ENCODE peak calls at places on chromosomes 1 and 21, in ten cellular contexts. G, E, V, I, K, P, B, Z, D and F are unnamed samples.

GRCh38 chr1:206010101-206010500 is 6.9 kb upstream of the RAB7B start:
- DNase-seq in B (no peak), V (no peak), Z (no peak), K (no peak), D (no peak), I (no peak), P (no peak), G (no peak), E (no peak), F (peak; percentile 9)

GRCh38 chr1:205791568-205792180 is 16.4 kb upstream of the RAB29 start:
- DNase-seq in B (peak; percentile 70), E (peak; percentile 78), D (peak; percentile 64), V (peak; percentile 62), P (peak; percentile 64), K (peak; percentile 40), G (peak; percentile 50), I (no peak), Z (no peak), F (peak; percentile 93)

GRCh38 chr1:110433803-110434202 is 17.1 kb upstream of the PROK1 start:
- DNase-seq in P (peak; percentile 79), K (no peak), I (no peak), E (peak; percentile 37), G (peak; percentile 73), Z (peak; percentile 12), V (peak; percentile 35), D (no peak), B (peak; percentile 91), F (peak; percentile 75)

GRCh38 chr1:197924516-197925123 is 7.4 kb downstream of the LHX9 start:
- DNase-seq in G (peak; percentile 60), P (no peak), B (peak; percentile 50), Z (peak; percentile 53), V (peak; percentile 75), I (peak; percentile 15), E (peak; percentile 54), K (no peak), D (peak; percentile 68), F (peak; percentile 69)

GRCh38 chr1:151989131-151989868 is 4.4 kb downstream of the S100A10 start:
- DNase-seq in G (peak; percentile 94), D (no peak), V (peak; percentile 81), K (peak; percentile 38), P (no peak), I (peak; percentile 69), Z (peak; percentile 88), B (peak; percentile 59), E (no peak), F (no peak)

GRCh38 chr1:171345536-171345935 is 31.6 kb downstream of the FMO4 start:
- DNase-seq in D (no peak), G (no peak), I (no peak), P (no peak), Z (peak; percentile 6), V (peak; percentile 55), B (no peak), K (no peak), E (no peak), F (no peak)

GRCh38 chr1:56424744-56425493 is 154.4 kb downstream of the PLPP3 start:
- DNase-seq in E (peak; percentile 59), P (no peak), K (no peak), B (peak; percentile 88), I (no peak), Z (peak; percentile 67), D (no peak), V (peak; percentile 76), G (peak; percentile 49), F (peak; percentile 81)

GRCh38 chr1:115496904-115497527 is 144.8 kb upstream of the VANGL1 start:
- DNase-seq in K (no peak), D (no peak), G (peak; percentile 87), P (no peak), E (no peak), I (no peak), B (no peak), Z (peak; percentile 55), V (peak; percentile 35), F (no peak)

GRCh38 chr1:62045579-62045978 is 149.1 kb upstream of the L1TD1 start:
- DNase-seq in E (no peak), D (no peak), V (peak; percentile 12), I (peak; percentile 38), B (no peak), K (no peak), G (peak; percentile 44), Z (peak; percentile 87), P (no peak), F (peak; percentile 95)

GRCh38 chr21:42118901-42119300 is 47.8 kb downstream of the UMODL1 start:
- DNase-seq in E (no peak), K (no peak), P (no peak), G (no peak), Z (no peak), V (no peak), B (peak; percentile 85), D (peak; percentile 87), I (no peak), F (no peak)

GRCh38 chr1:4847731-4848130 is 193.3 kb downstream of the AJAP1 start:
- DNase-seq in B (no peak), I (no peak), D (no peak), P (no peak), G (no peak), Z (no peak), E (no peak), V (no peak), K (no peak), F (no peak)

GRCh38 chr1:215273838-215274516 is 191.4 kb downstream of the KCNK2 start:
- DNase-seq in P (no peak), V (peak; percentile 78), G (peak; percentile 80), B (no peak), K (no peak), D (no peak), E (no peak), Z (peak; percentile 85), I (peak; percentile 87), F (no peak)

GRCh38 chr1:234724517-234725176 is 114.7 kb upstream of the IRF2BP2 start:
- DNase-seq in E (peak; percentile 77), V (peak; percentile 96), Z (no peak), B (peak; percentile 40), D (no peak), I (no peak), P (peak; percentile 49), G (no peak), K (no peak), F (peak; percentile 82)

GRCh38 chr1:237864338-237865244 is 26.1 kb downstream of the ZP4 start:
- DNase-seq in I (no peak), K (no peak), P (peak; percentile 81), E (peak; percentile 90), Z (peak; percentile 46), G (peak; percentile 12), V (peak; percentile 19), B (peak; percentile 14), D (no peak), F (peak; percentile 82)
- TF ChIP-seq CTCF in I (peak; percentile 46), K (no peak), P (peak; percentile 98), E (peak; percentile 82), Z (peak; percentile 97), G (peak; percentile 99), V (peak; percentile 70), B (peak; percentile 80), D (peak; percentile 59), F (peak; percentile 99)

GRCh38 chr1:58816072-58816746 is 32.4 kb upstream of the JUN start:
- DNase-seq in V (peak; percentile 86), P (peak; percentile 76), Z (peak; percentile 93), K (peak; percentile 72), I (peak; percentile 40), E (peak; percentile 90), D (peak; percentile 89), B (peak; percentile 89), G (peak; percentile 75), F (peak; percentile 84)
- TF ChIP-seq CTCF in V (no peak), P (no peak), Z (no peak), K (no peak), I (no peak), E (no peak), D (peak; percentile 46), B (no peak), G (no peak), F (no peak)

GRCh38 chr1:201880928-201881571 is 7.6 kb upstream of the SHISA4 start:
- DNase-seq in B (peak; percentile 52), P (no peak), E (no peak), D (no peak), K (no peak), I (no peak), Z (no peak), V (no peak), G (no peak), F (no peak)

GRCh38 chr1:201881617-201882016 is 7.1 kb upstream of the SHISA4 start:
- DNase-seq in V (no peak), E (no peak), B (no peak), G (no peak), I (no peak), Z (no peak), P (no peak), K (no peak), D (no peak), F (no peak)

GRCh38 chr1:201877877-201878339 is 10.8 kb upstream of the SHISA4 start:
- DNase-seq in K (no peak), B (peak; percentile 28), D (peak; percentile 35), V (peak; percentile 70), I (no peak), P (no peak), Z (peak; percentile 64), G (peak; percentile 55), E (peak; percentile 38), F (peak; percentile 72)

GRCh38 chr1:201874672-201875071 is 14.0 kb upstream of the SHISA4 start:
- DNase-seq in I (no peak), E (no peak), B (no peak), P (no peak), G (no peak), Z (no peak), K (no peak), D (no peak), V (no peak), F (no peak)

GRCh38 chr1:201876148-201876547 is 12.6 kb upstream of the SHISA4 start:
- DNase-seq in E (peak; percentile 5), G (peak; percentile 18), K (no peak), I (no peak), Z (no peak), P (no peak), B (no peak), V (peak; percentile 33), D (no peak), F (peak; percentile 82)
- TF ChIP-seq CTCF in E (no peak), G (peak; percentile 29), K (no peak), I (peak; percentile 39), Z (peak; percentile 57), P (peak; percentile 46), B (no peak), V (peak; percentile 47), D (peak; percentile 33), F (peak; percentile 71)

GRCh38 chr1:156970017-156970416 is 49.6 kb downstream of the LRRC71 start:
- DNase-seq in I (no peak), P (no peak), V (peak; percentile 31), K (no peak), D (no peak), G (peak; percentile 13), E (no peak), B (no peak), Z (no peak), F (no peak)
- TF ChIP-seq CTCF in I (no peak), P (no peak), V (peak; percentile 27), K (peak; percentile 18), D (peak; percentile 34), G (no peak), E (no peak), B (peak; percentile 2), Z (peak; percentile 22), F (peak; percentile 43)

GRCh38 chr1:7460807-7461206 is 310.3 kb upstream of the VAMP3 start:
- DNase-seq in G (no peak), K (no peak), B (no peak), V (no peak), I (no peak), E (no peak), P (peak; percentile 45), Z (no peak), D (no peak), F (peak; percentile 95)
- TF ChIP-seq CTCF in G (no peak), K (no peak), B (no peak), V (no peak), I (peak; percentile 3), E (no peak), P (peak; percentile 49), Z (no peak), D (no peak), F (peak; percentile 73)